ENCODE peak calls at places on chromosomes 5 and 9, in ten cellular contexts. A is SK-N-MC, K is HCT116, Y is Panc1, G is HL-60, Z is spleen, I is HepG2, O is vagina, Q is suprapubic skin, T is SK-N-SH. D is an unnamed sample.

GRCh38 chr5:73654171-73654811 is 28.3 kb downstream of the ARHGEF28 start:
- DNase-seq in I (peak), A (no peak), T (no peak), Q (no peak), Y (no peak), G (no peak), O (no peak), K (no peak), Z (no peak), D (no peak)

GRCh38 chr5:126002222-126002897 is 420.8 kb upstream of the GRAMD2B start:
- DNase-seq in G (no peak), O (no peak), T (no peak), K (no peak), Q (no peak), I (no peak), Z (no peak), Y (no peak), A (no peak), D (no peak)

GRCh38 chr9:117153021-117153420 is 261.8 kb downstream of the ASTN2 start:
- DNase-seq in G (no peak), K (no peak), T (no peak), I (no peak), A (no peak), Q (no peak), O (no peak), Z (no peak), Y (no peak), D (no peak)

GRCh38 chr5:72465601-72466563 is 41.3 kb downstream of the ZNF366 start:
- DNase-seq in K (no peak), I (no peak), Z (no peak), O (no peak), Q (no peak), G (no peak), T (no peak), A (no peak), Y (no peak), D (no peak)

GRCh38 chr5:157312492-157312891 is 46.6 kb downstream of the CYFIP2 start:
- DNase-seq in Y (peak), A (no peak), O (no peak), Q (no peak), K (peak), I (peak), T (peak), Z (no peak), G (peak), D (peak)

GRCh38 chr5:95057610-95058009 is 227.3 kb downstream of the MCTP1 start:
- DNase-seq in I (no peak), T (no peak), G (peak), A (no peak), K (no peak), O (no peak), Z (no peak), Y (no peak), Q (no peak), D (no peak)

GRCh38 chr9:119763260-119763659 is 394.0 kb upstream of the BRINP1 start:
- DNase-seq in Z (no peak), A (no peak), I (no peak), Y (no peak), K (no peak), G (no peak), T (peak), O (no peak), Q (no peak), D (no peak)

GRCh38 chr5:79200573-79201183 is 35.3 kb upstream of the JMY start:
- DNase-seq in Y (no peak), I (peak), T (peak), A (no peak), G (no peak), O (no peak), K (no peak), Z (no peak), Q (no peak), D (peak)

GRCh38 chr5:82164109-82164956 is 113.8 kb downstream of the RPS23 start:
- DNase-seq in O (no peak), T (no peak), G (no peak), I (no peak), Q (no peak), Y (no peak), K (no peak), A (peak), Z (no peak), D (no peak)

GRCh38 chr9:80175286-80175906 is 603.6 kb downstream of the TLE4 start:
- DNase-seq in I (peak), G (no peak), Y (no peak), K (peak), O (no peak), T (peak), A (no peak), Z (no peak), Q (no peak), D (no peak)

GRCh38 chr5:35938518-35939227 is at the start of gene CAPSL:
- DNase-seq in O (no peak), I (no peak), Z (no peak), Y (no peak), Q (no peak), A (peak), G (no peak), K (peak), T (peak), D (no peak)

GRCh38 chr9:34825780-34826179 is 115.8 kb upstream of the CCL21 start:
- DNase-seq in Y (no peak), Q (no peak), I (no peak), G (no peak), O (no peak), Z (no peak), A (no peak), T (no peak), K (no peak), D (no peak)

GRCh38 chr9:107239474-107239873 is 43.6 kb upstream of the RAD23B start:
- DNase-seq in T (no peak), I (peak), O (no peak), K (no peak), Z (no peak), G (no peak), Q (no peak), A (no peak), Y (no peak), D (no peak)

GRCh38 chr9:89723696-89724095 is 118.9 kb downstream of the GADD45G start:
- DNase-seq in A (no peak), Y (no peak), G (no peak), O (no peak), Q (no peak), I (no peak), K (no peak), Z (no peak), T (no peak), D (no peak)

GRCh38 chr5:59042683-59043082 is 459.8 kb downstream of the RAB3C start:
- DNase-seq in K (no peak), T (no peak), I (no peak), G (no peak), Q (no peak), Z (no peak), Y (no peak), A (no peak), O (no peak), D (no peak)

GRCh38 chr5:78376315-78376714 is 15.9 kb downstream of the SCAMP1 start:
- DNase-seq in O (no peak), A (no peak), I (no peak), K (no peak), G (no peak), Q (no peak), Y (no peak), Z (no peak), T (no peak), D (no peak)

GRCh38 chr5:121870489-121870888 is 18.8 kb downstream of the FTMT start:
- DNase-seq in A (peak), Q (no peak), K (peak), Y (peak), T (no peak), O (no peak), G (no peak), I (no peak), Z (no peak), D (no peak)

GRCh38 chr9:136050266-136050705 is 44.8 kb downstream of the NACC2 start:
- DNase-seq in Q (no peak), I (no peak), O (no peak), T (no peak), G (no peak), A (no peak), Y (no peak), K (no peak), Z (no peak), D (no peak)

GRCh38 chr9:127201071-127201541 is 63.5 kb upstream of the GARNL3 start:
- DNase-seq in A (no peak), K (no peak), I (no peak), Z (no peak), O (no peak), Q (no peak), G (no peak), Y (no peak), T (no peak), D (no peak)

GRCh38 chr9:87816041-87816440 is 66.6 kb upstream of the SPATA31E1 start:
- DNase-seq in G (no peak), K (no peak), T (no peak), Z (no peak), Q (no peak), O (no peak), A (no peak), Y (no peak), I (no peak), D (no peak)

GRCh38 chr5:143322931-143323330 is 80.6 kb downstream of the NR3C1 start:
- DNase-seq in A (no peak), T (no peak), K (no peak), O (no peak), G (no peak), Z (no peak), I (no peak), Q (no peak), Y (no peak), D (no peak)

GRCh38 chr5:52961238-52961637 is 27.9 kb upstream of the ITGA2 start:
- DNase-seq in Y (no peak), A (peak), Q (no peak), I (no peak), O (no peak), Z (no peak), G (no peak), T (no peak), K (no peak), D (no peak)

GRCh38 chr9:20437466-20437865 is 184.8 kb downstream of the MLLT3 start:
- DNase-seq in T (no peak), G (no peak), A (no peak), O (no peak), K (no peak), Z (no peak), Q (no peak), I (no peak), Y (no peak), D (no peak)

GRCh38 chr9:115022760-115023434 is 92.5 kb upstream of the TNFSF8 start:
- DNase-seq in I (no peak), Z (no peak), Y (no peak), Q (no peak), K (no peak), T (no peak), O (no peak), G (no peak), A (no peak), D (no peak)

GRCh38 chr9:15222313-15222712 is 84.7 kb downstream of the TTC39B start:
- DNase-seq in Y (no peak), G (no peak), O (no peak), I (no peak), T (no peak), Z (no peak), K (no peak), A (no peak), Q (no peak), D (no peak)

GRCh38 chr9:91948061-91948422 is 2.0 kb downstream of the ROR2 start:
- DNase-seq in I (no peak), Q (no peak), T (peak), G (no peak), O (peak), Y (no peak), K (no peak), Z (no peak), A (no peak), D (no peak)

GRCh38 chr9:91951944-91952520 is 2.0 kb upstream of the ROR2 start:
- DNase-seq in T (no peak), I (no peak), A (no peak), Z (no peak), K (no peak), O (peak), Q (no peak), G (peak), Y (no peak), D (no peak)

GRCh38 chr9:91948423-91949292 is 1.4 kb downstream of the ROR2 start:
- DNase-seq in Z (no peak), Q (peak), O (peak), I (no peak), K (peak), G (peak), A (no peak), T (peak), Y (no peak), D (no peak)

GRCh38 chr9:91949293-91949945 is 609 bp downstream of the ROR2 start:
- DNase-seq in A (no peak), Y (no peak), I (no peak), G (no peak), T (peak), Z (no peak), K (no peak), O (peak), Q (no peak), D (no peak)

DNA sequence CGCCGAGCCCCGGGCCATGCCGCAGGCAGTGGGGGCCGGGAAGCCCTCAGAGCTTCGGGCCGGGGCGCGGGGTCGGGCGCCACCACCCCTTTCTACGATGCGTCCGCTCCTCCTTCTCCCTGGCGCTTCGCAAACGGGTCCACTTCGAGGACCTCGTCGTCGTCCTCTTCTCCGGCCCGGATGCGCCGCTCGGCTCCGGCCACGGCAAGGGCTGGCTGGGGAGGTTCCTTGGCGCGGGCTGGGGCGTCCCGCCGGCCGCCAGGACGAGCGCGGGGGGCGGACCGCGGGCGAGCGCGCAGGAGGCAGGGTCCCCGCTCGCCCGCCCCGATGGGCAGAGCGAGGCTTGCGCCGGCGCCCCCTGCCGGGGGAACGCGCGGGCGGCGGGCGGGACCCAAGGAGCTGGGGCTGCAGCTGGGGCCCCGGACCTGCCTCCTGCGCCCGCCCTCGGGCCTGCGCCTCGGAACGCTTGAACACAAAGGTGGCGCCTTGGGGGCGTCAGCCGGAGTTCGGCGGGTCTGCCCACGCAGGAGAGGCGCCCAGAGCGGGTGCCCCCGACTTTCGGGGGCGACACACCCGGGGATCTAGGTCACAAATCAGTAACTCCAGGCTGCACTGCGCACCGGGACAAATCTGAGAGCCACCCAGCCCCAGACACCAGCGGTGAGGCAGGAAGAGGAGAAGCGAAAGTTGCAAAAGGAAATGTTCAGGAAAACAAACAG is at the start of gene ROR2:
- DNase-seq in Y (no peak), I (no peak), A (no peak), T (peak), O (peak), Z (peak), K (peak), Q (no peak), G (peak), D (peak)
- TF ChIP-seq POLR2AphosphoS5 in Y (no peak), I (no peak), A (no peak), T (no peak), O (peak), Z (no peak), K (peak), Q (no peak), G (no peak), D (no peak)

GRCh38 chr5:132291026-132291425 is 3.2 kb upstream of the SLC22A4 start:
- DNase-seq in A (no peak), Q (no peak), Z (no peak), T (no peak), Y (no peak), K (no peak), G (no peak), I (no peak), O (no peak), D (no peak)

GRCh38 chr5:132293992-132294727 is at the start of gene SLC22A4:
- DNase-seq in Z (peak), A (no peak), Y (peak), O (no peak), T (peak), K (peak), I (peak), Q (peak), G (peak), D (peak)

GRCh38 chr5:132295505-132296411 is 1.6 kb downstream of the SLC22A4 start:
- DNase-seq in G (peak), I (no peak), Z (no peak), Q (no peak), A (no peak), K (no peak), Y (no peak), T (no peak), O (peak), D (no peak)

GRCh38 chr5:132294728-132295504 is 722 bp downstream of the SLC22A4 start:
- DNase-seq in Z (peak), I (no peak), Y (peak), T (no peak), Q (no peak), G (peak), O (peak), A (no peak), K (peak), D (no peak)

DNA sequence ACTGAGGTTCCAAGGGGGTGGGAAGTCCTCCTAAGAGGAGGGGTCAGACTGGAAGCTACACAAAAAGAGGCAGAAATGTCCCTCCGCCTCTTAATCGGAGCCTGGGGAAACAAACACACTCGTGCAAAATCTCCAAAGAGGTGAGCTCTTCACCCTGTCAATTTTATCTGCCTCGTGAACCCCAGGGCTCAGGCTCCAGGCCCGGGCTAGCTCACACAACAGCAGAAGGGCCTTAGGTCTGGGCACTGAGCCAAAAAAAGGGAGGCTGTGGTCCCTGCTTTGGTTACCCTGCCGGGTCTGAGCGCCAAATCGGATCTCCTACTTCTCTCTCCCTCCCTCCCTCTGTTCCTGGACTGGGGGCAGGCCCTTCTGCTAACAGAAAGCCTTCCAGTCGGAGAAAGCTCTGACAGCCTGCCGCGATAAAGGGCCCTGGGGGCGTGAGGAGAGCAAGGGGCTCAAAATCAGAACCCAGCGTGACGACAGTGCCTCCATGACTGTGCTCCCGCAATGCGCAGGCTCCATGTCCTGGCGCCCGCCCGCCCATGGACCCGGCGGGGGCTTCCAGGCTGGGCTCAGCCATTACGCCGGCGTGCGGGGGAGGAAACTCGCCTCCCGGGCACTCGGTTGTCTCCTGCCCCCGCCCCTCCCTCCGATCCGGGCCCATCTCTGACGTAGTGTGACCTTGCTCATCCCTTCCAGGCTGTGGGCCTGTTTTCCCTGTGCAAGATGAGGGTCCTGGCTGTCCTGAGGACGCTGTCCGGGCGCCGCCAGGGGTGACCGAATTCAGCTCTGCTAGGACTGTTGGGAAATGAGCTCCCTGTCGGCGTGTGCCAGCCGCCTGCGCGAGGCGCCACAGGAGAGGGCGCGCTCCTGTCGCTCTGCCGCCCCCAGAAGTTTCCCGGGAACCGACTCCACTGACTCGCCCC is 865 bp upstream of the SLC22A4 start:
- DNase-seq in K (peak), I (peak), G (peak), O (peak), Q (peak), T (peak), Z (peak), Y (peak), A (no peak), D (peak)
- TF ChIP-seq POLR2AphosphoS5 in K (peak), I (no peak), G (no peak), O (no peak), Q (no peak), T (peak), Z (peak), Y (no peak), A (no peak), D (peak)

DNA sequence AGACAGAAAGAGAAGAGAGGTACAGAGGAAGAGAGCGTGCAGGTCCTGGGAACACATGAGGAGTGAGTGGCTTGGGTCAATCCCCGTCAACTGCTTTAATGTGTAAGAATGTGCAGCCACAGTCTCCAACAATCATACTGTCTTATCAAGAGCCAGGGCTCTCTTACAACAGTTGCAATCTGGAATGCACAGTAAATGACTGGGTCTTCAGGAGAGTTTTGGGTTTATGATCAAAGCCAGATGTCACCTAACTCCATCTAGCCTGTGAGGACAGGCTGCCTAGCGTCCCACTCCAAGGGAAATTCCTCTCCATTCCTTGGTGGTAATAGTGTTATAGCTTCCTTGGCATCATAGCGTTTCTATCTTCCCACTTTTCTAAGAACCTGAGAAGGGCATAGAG is 75.0 kb upstream of the TRIO start:
- DNase-seq in G (no peak), Q (no peak), Y (no peak), T (no peak), O (no peak), K (no peak), Z (no peak), A (no peak), I (no peak), D (no peak)
- TF ChIP-seq POLR2AphosphoS5 in G (no peak), Q (no peak), Y (no peak), T (no peak), O (no peak), K (no peak), Z (no peak), A (no peak), I (no peak), D (no peak)

GRCh38 chr5:17289681-17290619 is 72.5 kb downstream of the BASP1 start:
- DNase-seq in Y (no peak), I (no peak), O (no peak), G (no peak), T (no peak), A (no peak), Z (no peak), Q (no peak), K (no peak), D (no peak)

GRCh38 chr5:17295671-17296070 is 78.2 kb downstream of the BASP1 start:
- DNase-seq in Q (no peak), I (no peak), A (no peak), G (no peak), K (no peak), T (no peak), O (no peak), Y (no peak), Z (no peak), D (no peak)

GRCh38 chr5:17292434-17293015 is 75.1 kb downstream of the BASP1 start:
- DNase-seq in T (no peak), Q (no peak), O (no peak), G (no peak), Y (no peak), K (no peak), I (no peak), Z (no peak), A (no peak), D (no peak)

GRCh38 chr5:17290620-17290974 is 73.2 kb downstream of the BASP1 start:
- DNase-seq in T (no peak), O (no peak), K (no peak), Y (no peak), I (no peak), Q (no peak), Z (no peak), G (no peak), A (no peak), D (no peak)

DNA sequence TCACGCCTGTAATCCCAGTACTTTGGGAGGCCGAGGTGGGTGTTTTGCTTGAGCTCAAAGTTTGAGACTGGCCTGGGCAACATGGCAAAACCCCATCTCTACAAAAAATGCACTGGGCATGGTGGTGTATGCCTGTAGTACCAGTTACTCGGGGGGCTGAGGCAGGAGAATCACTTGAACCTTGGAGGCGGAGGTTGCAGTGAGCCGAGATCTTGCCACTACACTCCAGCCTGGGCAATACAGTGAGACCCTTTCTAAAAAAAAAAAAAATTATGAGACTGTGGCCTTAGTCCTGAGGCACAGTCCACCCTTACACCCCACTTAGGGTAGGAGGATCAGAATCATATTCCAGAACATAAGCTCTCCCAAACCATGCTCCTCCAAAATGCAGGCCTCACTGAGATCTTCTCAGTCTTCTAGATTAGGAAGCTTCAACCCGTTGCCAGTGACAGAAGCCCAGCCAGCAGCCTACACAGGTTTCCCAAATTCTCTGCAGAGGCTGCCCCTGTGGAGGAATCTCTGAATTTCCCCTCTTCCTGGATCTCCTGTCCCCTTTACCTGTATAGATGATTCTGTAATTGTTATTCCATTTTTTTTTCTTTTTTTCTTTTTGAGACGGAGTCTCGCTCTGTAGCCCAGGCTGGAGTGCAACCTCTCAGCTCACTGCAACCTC is 77.3 kb downstream of the BASP1 start:
- DNase-seq in A (no peak), Q (no peak), O (no peak), I (no peak), Y (no peak), T (no peak), Z (no peak), G (no peak), K (no peak), D (no peak)
- TF ChIP-seq POLR2AphosphoS5 in A (no peak), Q (no peak), O (no peak), I (no peak), Y (no peak), T (no peak), Z (no peak), G (no peak), K (no peak), D (no peak)